ENCODE peak calls at places on chromosome 17, in five cellular contexts. L is stimulated activated CD8-positive, alpha-beta memory T cell treated with anti-CD3 and anti-CD28 coated beads, Interleukin-15, amount 100 ng/mL, for 1 hour; P is NCI-H1105; B is anterior cingulate cortex; N is ACHN. M is an unnamed sample.

GRCh38 chr17:3575506-3575905 is 17.9 kb upstream of the TRPV3 start:
- DNase-seq in L (no peak), N (no peak), B (no peak), P (no peak), M (no peak)

GRCh38 chr17:6488008-6488539 is 43.8 kb downstream of the PIMREG start:
- DNase-seq in L (no peak), P (no peak), N (no peak), B (no peak), M (no peak)

GRCh38 chr17:35254107-35254802 is 11.4 kb downstream of the SLFN5 start:
- DNase-seq in P (no peak), N (peak; percentile 92), L (no peak), B (no peak), M (peak; percentile 22)

GRCh38 chr17:50585346-50585745 is 24.8 kb downstream of the CACNA1G start:
- DNase-seq in L (no peak), P (no peak), B (no peak), N (no peak), M (no peak)

GRCh38 chr17:17090642-17091103 is 48.4 kb downstream of the MPRIP start:
- DNase-seq in P (no peak), B (no peak), N (no peak), L (no peak), M (no peak)

GRCh38 chr17:1059131-1059795 is 62.3 kb downstream of the TIMM22 start:
- DNase-seq in L (no peak), P (peak; percentile 43), N (no peak), B (no peak), M (no peak)

GRCh38 chr17:59561042-59561441 is 4.4 kb upstream of the DHX40 start:
- DNase-seq in N (peak; percentile 47), L (no peak), P (no peak), B (no peak), M (no peak)

GRCh38 chr17:58318627-58319180 is 9.9 kb downstream of the TSPOAP1 start:
- DNase-seq in N (no peak), L (no peak), P (no peak), B (no peak), M (no peak)

GRCh38 chr17:1834378-1835149 is 4.8 kb downstream of the RPA1 start:
- DNase-seq in B (no peak), P (no peak), L (no peak), N (no peak), M (no peak)

GRCh38 chr17:68955181-68955841 is at the start of gene ABCA8:
- DNase-seq in P (no peak), B (peak; percentile 10), L (no peak), N (no peak), M (no peak)

GRCh38 chr17:81710514-81711308 is 1.4 kb upstream of the SLC25A10 start:
- DNase-seq in N (no peak), L (no peak), B (peak; percentile 15), P (no peak), M (no peak)

GRCh38 chr17:6683081-6683684 is 30.0 kb downstream of the SLC13A5 start:
- DNase-seq in P (no peak), L (no peak), N (no peak), B (no peak), M (no peak)

GRCh38 chr17:74243013-74243755 is 29.8 kb downstream of the TTYH2 start:
- DNase-seq in B (peak; percentile 74), N (no peak), P (no peak), L (no peak), M (no peak)

GRCh38 chr17:46769531-46770438 is 48.7 kb downstream of the WNT3 start:
- DNase-seq in P (no peak), N (no peak), B (no peak), L (no peak), M (no peak)

GRCh38 chr17:61057257-61057656 is 342.4 kb upstream of the TBX2 start:
- DNase-seq in P (no peak), N (no peak), B (no peak), L (no peak), M (no peak)

GRCh38 chr17:47009759-47010594 is 30.9 kb upstream of the RPRML start:
- DNase-seq in P (no peak), N (no peak), B (no peak), L (no peak), M (no peak)

GRCh38 chr17:43540821-43541674 is 5.1 kb downstream of the ETV4 start:
- DNase-seq in B (no peak), N (no peak), L (no peak), P (no peak), M (no peak)

GRCh38 chr17:4375039-4375748 is 8.7 kb upstream of the UBE2G1 start:
- DNase-seq in B (no peak), L (no peak), P (no peak), N (no peak), M (no peak)

GRCh38 chr17:1201132-1201702 is 21.4 kb upstream of the ABR start:
- DNase-seq in L (no peak), N (no peak), B (no peak), P (no peak), M (no peak)

GRCh38 chr17:41418116-41418860 is 6.1 kb downstream of the KRT37 start:
- DNase-seq in B (no peak), L (no peak), P (no peak), N (no peak), M (no peak)

GRCh38 chr17:55668581-55668980 is 54.1 kb downstream of the TMEM100 start:
- DNase-seq in P (no peak), B (no peak), N (no peak), L (no peak), M (no peak)

GRCh38 chr17:30824002-30824355 is 513 bp downstream of the CRLF3 start:
- DNase-seq in L (no peak), N (peak; percentile 28), B (no peak), P (no peak), M (no peak)

GRCh38 chr17:8417806-8418205 is 17.9 kb upstream of the NDEL1 start:
- DNase-seq in B (no peak), N (no peak), P (no peak), L (no peak), M (no peak)

GRCh38 chr17:43576563-43577229 is 30.6 kb upstream of the ETV4 start:
- DNase-seq in L (peak; percentile 34), P (peak; percentile 24), N (peak; percentile 75), B (peak; percentile 68), M (peak; percentile 13)

GRCh38 chr17:5958850-5959249 is 111.3 kb upstream of the WSCD1 start:
- DNase-seq in L (no peak), B (no peak), P (no peak), N (no peak), M (no peak)

GRCh38 chr17:78725448-78726021 is 56.5 kb downstream of the CYTH1 start:
- DNase-seq in P (no peak), B (no peak), N (no peak), L (no peak), M (no peak)

GRCh38 chr17:2189231-2189630 is 114.4 kb downstream of the SMG6 start:
- DNase-seq in L (no peak), B (no peak), N (no peak), P (no peak), M (no peak)

GRCh38 chr17:64461788-64462187 is 12.9 kb downstream of the MILR1 start:
- DNase-seq in P (no peak), N (no peak), B (no peak), L (no peak), M (no peak)